ENCODE peak calls at places on chromosomes 2 and 18, in five cellular contexts. H is neuronal stem cell, F is H1, C is H9, M is trophoblast cell. V is an unnamed sample.

GRCh38 chr18:62788891-62789290 is 73.5 kb downstream of the PHLPP1 start:
- DNase-seq in F (no peak), M (no peak), C (no peak), H (no peak), V (peak)

GRCh38 chr2:76517238-76517909 is 806.7 kb upstream of the GCFC2 start:
- DNase-seq in F (no peak), M (no peak), H (no peak), C (no peak), V (no peak)

GRCh38 chr2:172999641-173000387 is 75.8 kb upstream of the MAP3K20 start:
- DNase-seq in C (no peak), F (no peak), M (no peak), H (no peak), V (no peak)

GRCh38 chr2:3727397-3728045 is 24.1 kb downstream of the DCDC2C start:
- DNase-seq in M (no peak), F (no peak), C (no peak), H (peak), V (no peak)

GRCh38 chr2:64371727-64372126 is 82.2 kb upstream of the LGALSL start:
- DNase-seq in C (no peak), M (no peak), H (no peak), F (no peak), V (no peak)

GRCh38 chr2:120862254-120863172 is 126.8 kb downstream of the GLI2 start:
- DNase-seq in M (no peak), F (no peak), C (no peak), H (no peak), V (no peak)

GRCh38 chr2:201807452-201807980 is 1.2 kb downstream of the CDK15 start:
- DNase-seq in M (no peak), F (no peak), H (no peak), C (no peak), V (peak)

GRCh38 chr2:144469788-144470187 is 50.1 kb downstream of the ZEB2 start:
- DNase-seq in H (no peak), F (no peak), C (no peak), M (no peak), V (no peak)

GRCh38 chr18:55250729-55251128 is 291.5 kb upstream of the CCDC68 start:
- DNase-seq in H (no peak), M (peak), F (no peak), C (no peak), V (no peak)

GRCh38 chr2:170258382-170258781 is 80.4 kb downstream of the MYO3B start:
- DNase-seq in M (no peak), H (no peak), C (no peak), F (no peak), V (no peak)

GRCh38 chr2:165746501-165746900 is 47.5 kb downstream of the GALNT3 start:
- DNase-seq in M (no peak), H (no peak), F (no peak), C (no peak), V (no peak)

GRCh38 chr2:190413421-190413820 is 5.3 kb downstream of the MFSD6 start:
- DNase-seq in H (no peak), M (no peak), F (no peak), C (no peak), V (no peak)

GRCh38 chr18:37637451-37637850 is 71.9 kb upstream of the CELF4 start:
- DNase-seq in H (no peak), C (no peak), F (no peak), M (no peak), V (no peak)

GRCh38 chr2:225017098-225017685 is 25.1 kb downstream of the DOCK10 start:
- DNase-seq in H (no peak), C (no peak), F (no peak), M (no peak), V (no peak)

GRCh38 chr2:104769096-104769495 is 84.8 kb upstream of the POU3F3 start:
- DNase-seq in C (no peak), F (no peak), H (no peak), M (peak), V (no peak)

GRCh38 chr2:171317492-171318125 is 116.2 kb downstream of the METTL8 start:
- DNase-seq in F (peak), C (no peak), M (no peak), H (no peak), V (peak)

GRCh38 chr2:200964498-200964897 is 1.0 kb upstream of the ORC2 start:
- DNase-seq in F (no peak), M (no peak), H (no peak), C (no peak), V (no peak)

GRCh38 chr2:10302479-10303173 is at the start of gene HPCAL1:
- DNase-seq in H (peak), M (peak), F (peak), C (peak), V (peak)

GRCh38 chr2:133817680-133818566 is 249.7 kb upstream of the NCKAP5 start:
- DNase-seq in F (no peak), M (peak), H (no peak), C (no peak), V (peak)

GRCh38 chr2:62716768-62717167 is 11.3 kb downstream of the EHBP1 start:
- DNase-seq in F (no peak), H (no peak), M (no peak), C (no peak), V (no peak)
- H2BK12ac ChIP-seq in F (no peak), H (no peak), M (no peak), C (no peak), V (no peak)

DNA sequence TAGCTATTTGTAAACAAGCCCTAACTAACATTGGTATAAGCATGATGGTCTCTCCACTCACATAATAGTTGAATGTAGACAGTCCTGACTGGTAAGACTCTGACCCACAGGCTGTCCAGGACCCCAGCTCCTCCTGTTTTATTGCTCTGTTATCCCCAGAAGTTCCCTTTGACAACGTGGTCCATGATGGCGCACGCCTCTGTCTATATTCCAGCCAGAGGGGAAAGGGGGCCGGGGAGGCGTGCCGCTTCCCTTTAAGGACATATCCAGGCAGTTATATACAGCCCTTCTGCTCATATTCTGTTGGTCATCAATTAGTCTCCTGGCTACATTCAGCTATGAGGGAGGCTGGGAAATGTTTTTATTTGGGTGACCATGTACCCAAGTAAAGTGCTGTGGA is 6.7 kb downstream of the DYSF start:
- DNase-seq in C (no peak), M (no peak), H (no peak), F (peak), V (no peak)
- H2BK12ac ChIP-seq in C (no peak), M (no peak), H (no peak), F (no peak), V (no peak)

GRCh38 chr18:73893879-73894278 is 253.8 kb downstream of the FBXO15 start:
- DNase-seq in F (no peak), C (no peak), M (no peak), H (no peak), V (no peak)

GRCh38 chr18:73888565-73888964 is 259.1 kb downstream of the FBXO15 start:
- DNase-seq in M (no peak), H (no peak), C (no peak), F (no peak), V (no peak)

GRCh38 chr18:73895701-73896100 is 251.9 kb downstream of the FBXO15 start:
- DNase-seq in H (no peak), C (peak), F (no peak), M (no peak), V (no peak)

GRCh38 chr18:73887801-73888200 is 259.8 kb downstream of the FBXO15 start:
- DNase-seq in C (no peak), M (no peak), F (no peak), H (no peak), V (no peak)

DNA sequence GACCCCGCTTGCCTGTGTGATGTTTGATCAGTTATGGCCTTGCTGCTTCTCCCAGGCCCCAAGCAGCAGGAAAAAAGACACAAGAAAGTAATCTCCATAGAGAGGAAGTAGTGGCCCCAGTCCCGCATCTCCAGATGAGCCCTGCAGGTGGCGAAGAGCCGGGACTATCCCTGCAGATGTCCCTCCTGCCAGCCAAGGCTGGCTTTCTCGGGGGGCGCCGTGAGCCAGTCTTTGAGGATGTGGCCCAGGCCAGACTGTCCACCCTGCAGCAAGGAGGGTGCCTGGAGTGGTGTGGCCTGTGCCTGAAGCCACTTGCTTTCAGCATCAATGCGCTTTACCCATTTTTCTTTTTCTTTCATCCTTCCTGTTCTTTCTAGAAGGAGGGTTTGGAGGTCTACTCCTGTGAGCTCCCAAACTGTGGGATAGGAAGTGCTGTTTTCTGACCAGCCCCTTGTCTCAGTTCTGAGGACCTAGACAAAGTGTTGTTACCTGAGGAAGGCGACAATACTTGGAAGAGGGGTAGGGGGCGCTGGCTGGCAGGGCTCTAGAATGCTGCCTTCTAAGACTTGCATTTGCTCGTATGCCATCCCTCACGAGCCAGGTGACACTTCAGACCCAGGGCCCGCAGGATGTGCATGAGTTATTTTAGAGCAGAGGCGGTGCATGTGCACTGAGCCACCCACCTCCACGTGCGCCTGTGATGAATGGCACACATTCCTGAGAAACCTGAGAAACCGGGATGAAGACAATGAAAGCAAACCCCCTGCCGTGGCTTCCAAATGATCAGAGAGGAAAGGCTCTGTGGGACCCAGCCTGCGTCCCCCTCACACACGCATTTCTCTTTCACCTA is 255.8 kb downstream of the FBXO15 start:
- DNase-seq in M (no peak), C (peak), F (peak), H (peak), V (no peak)
- H2BK12ac ChIP-seq in M (no peak), C (no peak), F (peak), H (peak), V (no peak)

GRCh38 chr18:53606792-53607191 is 617.7 kb downstream of the MBD2 start:
- DNase-seq in M (no peak), C (no peak), H (no peak), F (no peak), V (no peak)
- H2BK12ac ChIP-seq in M (no peak), C (no peak), H (no peak), F (no peak), V (no peak)

DNA sequence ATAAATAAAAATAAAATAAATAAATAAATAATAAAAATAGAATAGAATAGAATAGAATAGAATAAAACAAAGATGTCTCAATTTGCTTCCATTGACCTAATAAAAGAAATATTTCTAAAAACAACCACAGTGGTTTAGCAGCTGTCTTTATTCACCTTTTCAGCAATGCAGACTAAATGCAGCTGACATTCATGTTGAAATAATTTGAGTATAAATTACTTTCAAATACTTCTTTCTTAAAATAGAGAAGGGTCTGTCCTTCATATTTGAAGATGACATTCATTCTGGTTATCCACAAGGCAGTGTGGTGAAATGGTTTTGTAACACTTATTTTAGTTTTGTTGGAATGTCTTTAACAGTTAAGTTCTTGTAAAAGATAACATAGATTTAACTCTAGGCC is 469.4 kb downstream of the IRS1 start:
- DNase-seq in H (no peak), F (no peak), M (no peak), C (no peak), V (no peak)
- H2BK12ac ChIP-seq in H (no peak), F (no peak), M (no peak), C (no peak), V (no peak)

DNA sequence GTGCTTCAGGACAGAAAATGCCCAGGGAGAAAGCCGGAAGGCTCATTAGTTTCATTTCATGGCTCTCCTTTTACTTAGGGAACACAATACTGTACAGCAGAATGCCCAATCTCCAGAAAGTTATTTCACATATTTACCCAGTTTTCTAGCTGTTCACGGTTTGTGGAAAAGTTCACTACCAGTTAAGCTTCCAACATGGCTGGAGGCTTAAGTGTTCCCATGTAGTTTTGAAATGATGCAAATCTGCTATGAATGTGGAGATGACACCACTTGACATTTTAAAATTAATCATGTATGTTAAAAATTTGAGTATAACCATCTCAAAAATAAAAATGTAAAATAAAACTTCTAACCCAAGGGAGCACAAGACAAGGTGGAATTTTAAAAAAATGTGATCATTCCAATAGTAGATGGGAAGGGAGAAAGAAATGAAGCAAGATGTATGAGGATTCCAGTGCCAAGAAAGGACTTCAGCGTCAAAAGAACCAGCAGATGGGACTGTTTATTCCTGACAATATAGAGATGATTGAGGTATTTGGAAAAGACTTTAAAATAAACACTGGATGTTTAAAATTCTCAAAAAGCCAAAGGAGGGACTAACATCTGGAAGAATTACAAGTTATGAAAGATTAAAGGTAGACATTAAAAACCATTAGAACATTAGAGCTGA is 60.9 kb upstream of the OSR1 start:
- DNase-seq in F (no peak), C (no peak), M (no peak), H (no peak), V (no peak)
- H2BK12ac ChIP-seq in F (no peak), C (no peak), M (no peak), H (no peak), V (no peak)

GRCh38 chr2:207929923-207930322 is 95.4 kb downstream of the PLEKHM3 start:
- DNase-seq in C (no peak), M (no peak), H (no peak), F (no peak), V (no peak)

GRCh38 chr2:207928079-207928478 is 97.2 kb downstream of the PLEKHM3 start:
- DNase-seq in M (no peak), C (no peak), H (no peak), F (no peak), V (peak)

GRCh38 chr2:207925601-207926000 is 99.7 kb downstream of the PLEKHM3 start:
- DNase-seq in M (no peak), F (no peak), H (no peak), C (no peak), V (no peak)

GRCh38 chr2:207930747-207931146 is 94.6 kb downstream of the PLEKHM3 start:
- DNase-seq in F (no peak), H (no peak), M (no peak), C (no peak), V (no peak)

DNA sequence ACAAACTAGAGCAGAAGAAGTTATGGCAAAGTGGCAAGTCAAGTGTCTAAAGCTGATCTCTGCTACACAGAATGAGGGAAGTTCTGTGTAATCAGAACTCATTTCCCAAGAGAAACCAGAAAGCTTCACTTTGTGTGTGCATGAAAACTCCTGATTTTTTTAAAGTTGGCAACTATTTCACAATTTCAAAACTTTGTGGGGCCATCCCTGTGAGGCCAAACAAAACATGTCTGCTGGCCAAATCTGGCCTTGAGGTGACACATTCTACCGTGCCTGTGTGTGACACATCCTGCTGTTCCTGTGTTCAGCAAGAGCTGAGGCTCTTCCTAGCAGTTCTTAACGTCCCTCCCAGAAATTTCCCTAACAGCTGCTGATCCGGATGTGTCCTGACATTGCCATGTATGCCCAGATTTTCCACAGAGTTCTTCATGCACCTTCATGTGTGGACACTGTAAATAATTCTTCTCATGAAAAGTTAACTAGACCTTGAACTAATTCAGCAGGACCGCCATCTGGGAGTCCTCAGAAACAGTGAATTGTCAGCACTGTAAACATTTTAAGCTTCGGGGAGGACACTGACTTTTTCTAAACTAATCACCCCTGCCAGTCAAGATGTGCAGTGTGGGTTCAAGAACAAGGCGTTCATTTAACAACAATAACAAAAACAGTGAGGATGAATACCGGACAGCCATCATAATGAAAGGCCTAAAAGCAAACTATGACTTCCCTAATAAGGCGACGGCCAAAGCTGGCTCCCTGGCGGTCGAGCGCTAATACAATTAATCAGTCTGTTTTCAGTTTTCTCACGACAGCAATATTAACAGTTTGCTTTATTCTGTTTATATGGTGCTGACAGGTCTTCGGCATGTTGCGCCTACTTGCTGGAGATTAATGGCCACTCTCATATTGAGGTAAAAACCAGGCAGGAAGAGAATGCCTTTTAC is 98.9 kb downstream of the PLEKHM3 start:
- DNase-seq in H (no peak), F (no peak), M (no peak), C (no peak), V (peak)
- H2BK12ac ChIP-seq in H (no peak), F (no peak), M (no peak), C (no peak), V (no peak)

DNA sequence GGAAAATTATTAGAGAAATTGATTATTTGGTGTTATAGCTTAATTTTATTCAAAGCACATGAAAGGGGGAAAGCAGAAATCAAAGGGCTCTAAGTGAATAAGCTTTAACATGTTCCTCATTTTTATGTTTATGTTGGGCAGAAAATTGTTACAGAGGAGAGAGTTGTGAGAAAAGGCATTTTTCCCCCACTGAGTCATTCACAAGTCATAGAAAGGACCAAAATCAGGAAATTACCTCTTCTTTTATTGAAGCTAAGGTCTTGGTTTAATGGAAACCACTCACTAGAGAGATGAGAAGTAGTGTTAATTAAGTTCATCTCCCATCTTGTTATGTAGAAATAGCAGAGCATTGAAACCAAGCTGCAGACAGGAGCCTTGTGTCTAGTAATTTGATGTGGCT is 175.3 kb upstream of the THUMPD2 start:
- DNase-seq in F (no peak), M (no peak), H (no peak), C (no peak), V (no peak)
- H2BK12ac ChIP-seq in F (no peak), M (no peak), H (no peak), C (no peak), V (no peak)